ENCODE peak calls at places on chromosomes 11 and 22, in six cellular contexts. P is HCT116; U is colonic mucosa; J is A549; V is psoas muscle; E is effector memory CD4-positive, alpha-beta T cell. T is an unnamed sample. For H3K4me1, the result is how much of the 10 kb centered on the place peaks cover.

GRCh38 chr11:63866211-63866610 is 27.3 kb downstream of the MARK2 start:
- DNase-seq in P (no peak), U (peak), J (no peak), V (peak), E (peak), T (no peak)

GRCh38 chr22:40116496-40117200 is 61.1 kb upstream of the TNRC6B start:
- DNase-seq in P (no peak), U (no peak), J (no peak), V (no peak), E (peak), T (no peak)

GRCh38 chr11:67270256-67271211 is 4.3 kb downstream of the GRK2 start:
- DNase-seq in P (no peak), U (peak), J (no peak), V (peak), E (no peak), T (no peak)

GRCh38 chr11:36075053-36075452 is 131.2 kb downstream of the LDLRAD3 start:
- DNase-seq in P (no peak), U (no peak), J (no peak), V (no peak), E (no peak), T (no peak)

GRCh38 chr11:23585700-23586099 is 725.4 kb upstream of the CCDC179 start:
- DNase-seq in P (no peak), U (no peak), J (no peak), V (no peak), E (no peak), T (no peak)

GRCh38 chr11:86116996-86117705 is 48.3 kb upstream of the PICALM start:
- DNase-seq in P (no peak), U (no peak), J (no peak), V (no peak), E (no peak), T (no peak)

GRCh38 chr22:48240165-48240934 is 1477.9 kb downstream of the TBC1D22A start:
- DNase-seq in P (no peak), U (no peak), J (no peak), V (no peak), E (no peak), T (no peak)

GRCh38 chr11:129590030-129590752 is 214.5 kb downstream of the BARX2 start:
- DNase-seq in P (no peak), U (no peak), J (no peak), V (no peak), E (no peak), T (no peak)

GRCh38 chr22:17972385-17973181 is 51.8 kb downstream of the MICAL3 start:
- DNase-seq in P (no peak), U (no peak), J (peak), V (peak), E (no peak), T (no peak)

GRCh38 chr11:2090172-2091111 is 48.7 kb downstream of the IGF2 start:
- DNase-seq in P (no peak), U (no peak), J (no peak), V (no peak), E (no peak), T (no peak)

GRCh38 chr11:35061516-35062440 is 77.2 kb upstream of the CD44 start:
- DNase-seq in P (no peak), U (no peak), J (no peak), V (no peak), E (no peak), T (no peak)

GRCh38 chr11:34851916-34852315 is 64.3 kb downstream of the APIP start:
- DNase-seq in P (no peak), U (no peak), J (no peak), V (no peak), E (no peak), T (no peak)

GRCh38 chr11:47551086-47551485 is 1.8 kb downstream of the CELF1 start:
- DNase-seq in P (no peak), U (no peak), J (peak), V (no peak), E (no peak), T (no peak)

GRCh38 chr22:35912668-35913067 is 116.0 kb downstream of the RBFOX2 start:
- DNase-seq in P (no peak), U (no peak), J (no peak), V (no peak), E (no peak), T (no peak)

GRCh38 chr11:116515666-116516184 is 257.1 kb downstream of the BUD13 start:
- DNase-seq in P (no peak), U (peak), J (no peak), V (no peak), E (no peak), T (no peak)

GRCh38 chr11:64726211-64726641 is 3.2 kb upstream of the NRXN2 start:
- DNase-seq in P (no peak), U (no peak), J (no peak), V (no peak), E (no peak), T (no peak)

GRCh38 chr11:117191680-117192400 is 7.3 kb upstream of the TAGLN start:
- DNase-seq in P (no peak), U (no peak), J (no peak), V (no peak), E (no peak), T (no peak)

GRCh38 chr11:114395776-114396175 is 4.5 kb downstream of the C11orf71 start:
- DNase-seq in P (peak), U (peak), J (no peak), V (no peak), E (no peak), T (no peak)

GRCh38 chr11:119320593-119321524 is 3.9 kb upstream of the MCAM start:
- DNase-seq in P (no peak), U (peak), J (no peak), V (peak), E (peak), T (no peak)

GRCh38 chr11:85947431-85948272 is 92.5 kb downstream of the CCDC83 start:
- DNase-seq in P (no peak), U (no peak), J (peak), V (no peak), E (no peak), T (no peak)

GRCh38 chr11:43576834-43577521 is 103.6 kb upstream of the HSD17B12 start:
- DNase-seq in P (peak), U (peak), J (peak), V (no peak), E (no peak), T (peak)

GRCh38 chr11:70191495-70192140 is 11.5 kb upstream of the FADD start:
- DNase-seq in P (peak), U (peak), J (peak), V (peak), E (peak), T (no peak)

GRCh38 chr11:69919659-69920499 is 100.7 kb upstream of the FGF3 start:
- DNase-seq in P (no peak), U (no peak), J (no peak), V (no peak), E (no peak), T (no peak)

GRCh38 chr11:72752088-72752914 is at the start of gene ARAP1:
- DNase-seq in P (peak), U (peak), J (peak), V (peak), E (peak), T (no peak)

GRCh38 chr22:36887164-36887563 is 26.3 kb upstream of the CSF2RB start:
- DNase-seq in P (no peak), U (no peak), J (no peak), V (no peak), E (no peak), T (no peak)

GRCh38 chr22:40036591-40037225 is 42.0 kb downstream of the FAM83F start:
- DNase-seq in P (peak), U (peak), J (peak), V (peak), E (peak), T (peak)

GRCh38 chr11:128095459-128096096 is 491.8 kb downstream of the ETS1 start:
- DNase-seq in P (peak), U (no peak), J (no peak), V (no peak), E (no peak), T (no peak)

GRCh38 chr11:1486054-1486825 is at the start of gene MOB2:
- DNase-seq in P (no peak), U (peak), J (no peak), V (peak), E (no peak), T (no peak)

GRCh38 chr11:3213659-3214419 is 4.8 kb downstream of the MRGPRG start:
- DNase-seq in P (no peak), U (no peak), J (no peak), V (peak), E (no peak), T (no peak)

GRCh38 chr22:47030143-47030641 is 267.7 kb downstream of the TBC1D22A start:
- DNase-seq in P (no peak), U (no peak), J (no peak), V (no peak), E (no peak), T (no peak)
- H3K27ac ChIP-seq in P (no peak), U (no peak), J (no peak), V (no peak), E (no peak), T (no peak)

DNA sequence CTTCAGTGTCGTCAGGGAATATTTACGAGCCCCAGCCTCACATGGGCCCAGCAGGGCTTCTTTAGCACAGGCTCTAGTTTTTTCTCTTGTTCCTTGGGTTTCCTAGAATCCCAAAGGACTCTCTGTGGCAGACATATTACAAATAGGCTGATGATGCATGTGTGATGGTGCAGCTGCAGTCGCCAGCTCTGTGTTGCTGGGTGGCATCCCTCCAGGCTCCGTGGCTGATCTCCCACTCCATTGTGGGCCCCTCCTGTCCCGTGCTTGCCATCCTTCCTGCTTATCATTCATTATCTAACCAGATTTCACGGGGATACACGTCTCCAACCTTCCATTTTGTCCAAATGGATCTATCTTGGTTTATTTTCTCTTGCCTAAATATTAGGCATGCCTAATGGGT is 8.1 kb downstream of the UCP3 start:
- DNase-seq in P (no peak), U (no peak), J (no peak), V (no peak), E (no peak), T (no peak)
- H3K4me1 ChIP-seq in P (under half), U (under half), J (under half), V (under half), E (under half), T (under half)

DNA sequence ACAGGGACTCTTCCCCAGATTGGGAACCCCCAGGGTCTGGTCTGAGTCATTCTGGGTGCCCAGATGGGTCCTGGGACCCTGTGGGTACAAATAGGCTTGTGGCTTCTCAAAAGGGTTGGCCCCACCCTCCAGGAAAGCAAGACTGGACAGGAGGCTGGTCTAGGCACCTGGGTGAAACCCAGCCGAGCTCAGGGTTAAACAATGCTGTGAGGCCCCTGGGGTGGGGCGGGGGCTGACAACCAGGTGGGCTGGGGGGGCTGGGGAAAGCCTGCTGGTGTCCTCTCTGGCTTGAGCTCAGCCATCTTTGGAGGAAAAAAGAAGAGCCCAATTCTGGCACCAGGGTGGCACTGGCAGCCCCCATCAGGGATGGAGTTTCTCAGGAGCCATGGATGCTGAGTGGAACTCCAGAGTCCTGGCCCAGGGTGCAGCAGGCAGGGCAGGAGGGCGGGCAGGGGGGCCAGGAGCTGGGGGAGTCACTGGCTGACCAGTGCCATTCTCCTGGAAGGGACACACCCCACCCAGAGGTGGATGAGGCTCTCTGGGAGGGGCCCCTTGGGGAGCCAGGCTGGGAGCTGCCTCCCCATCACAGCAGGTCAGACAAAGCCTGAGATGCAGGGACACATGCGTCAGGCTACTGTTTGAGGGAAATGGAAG is 1.1 kb downstream of the SEPTIN5 start:
- DNase-seq in P (no peak), U (no peak), J (no peak), V (peak), E (no peak), T (no peak)
- H3K4me3 ChIP-seq in P (peak), U (no peak), J (peak), V (peak), E (no peak), T (no peak)

DNA sequence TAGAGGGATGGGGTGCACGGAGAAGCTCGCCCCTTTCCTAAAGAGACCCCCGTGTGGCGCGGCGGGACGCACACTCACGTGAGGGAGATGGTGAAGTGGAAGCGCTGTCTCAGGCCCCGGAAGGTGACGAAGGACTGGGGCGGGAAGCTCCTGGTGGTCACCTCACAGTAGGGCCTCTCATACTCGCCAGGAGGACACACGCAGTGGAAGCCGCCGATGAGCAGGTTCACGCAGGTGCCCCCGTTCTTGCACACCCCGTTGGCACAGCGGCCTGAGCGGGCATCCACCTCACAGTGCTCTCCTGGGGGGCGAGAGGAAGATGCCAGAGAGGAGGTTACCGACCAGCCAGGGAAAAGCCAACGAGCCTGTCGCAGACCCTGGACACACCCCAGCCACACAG is 98.3 kb downstream of the CELSR1 start:
- DNase-seq in P (no peak), U (no peak), J (no peak), V (no peak), E (no peak), T (no peak)
- H3K27ac ChIP-seq in P (no peak), U (no peak), J (no peak), V (no peak), E (no peak), T (no peak)

GRCh38 chr11:126394036-126394435 is 38.5 kb downstream of the ST3GAL4 start:
- DNase-seq in P (no peak), U (no peak), J (no peak), V (no peak), E (no peak), T (no peak)
- H3K4me1 ChIP-seq in P (under half), U (under half), J (under half), V (under half), E (under half), T (under half)

GRCh38 chr11:27795955-27796861 is 96.0 kb upstream of the BDNF start:
- DNase-seq in P (no peak), U (peak), J (no peak), V (no peak), E (no peak), T (no peak)
- H3K4me3 ChIP-seq in P (no peak), U (no peak), J (no peak), V (no peak), E (no peak), T (no peak)

DNA sequence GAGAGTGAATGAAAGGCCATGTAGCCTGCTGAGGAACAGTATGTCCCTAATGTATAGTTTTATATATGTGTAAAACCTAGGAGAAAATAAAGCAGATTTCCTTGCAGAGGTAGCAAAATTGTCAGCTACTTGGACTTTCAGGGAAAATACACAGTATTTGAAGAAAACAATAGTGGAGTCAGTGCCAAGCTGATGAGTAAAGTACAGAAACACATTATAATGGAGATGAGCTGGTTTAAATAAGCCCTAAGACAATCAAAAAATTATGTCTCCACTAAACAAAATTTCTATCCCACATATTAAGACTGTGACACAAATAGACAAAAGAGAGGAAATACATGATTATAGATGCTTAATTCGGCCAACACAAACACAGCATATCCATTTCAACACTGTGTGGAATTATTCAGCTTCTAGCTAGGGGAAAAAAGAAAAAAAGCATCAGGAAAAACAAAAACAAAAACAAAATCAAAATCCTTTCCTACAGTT is 76.0 kb downstream of the MAML2 start:
- DNase-seq in P (no peak), U (no peak), J (no peak), V (no peak), E (no peak), T (no peak)
- H3K27ac ChIP-seq in P (no peak), U (peak), J (peak), V (no peak), E (peak), T (no peak)

GRCh38 chr11:93522448-93522847 is 20.7 kb downstream of the SMCO4 start:
- DNase-seq in P (no peak), U (no peak), J (no peak), V (no peak), E (no peak), T (no peak)

GRCh38 chr11:93524173-93524536 is 19.0 kb downstream of the SMCO4 start:
- DNase-seq in P (no peak), U (no peak), J (no peak), V (no peak), E (no peak), T (no peak)

GRCh38 chr11:93518081-93518480 is 25.1 kb downstream of the SMCO4 start:
- DNase-seq in P (no peak), U (no peak), J (no peak), V (no peak), E (no peak), T (no peak)

GRCh38 chr11:93519179-93519578 is 24.0 kb downstream of the SMCO4 start:
- DNase-seq in P (no peak), U (no peak), J (no peak), V (no peak), E (no peak), T (no peak)

DNA sequence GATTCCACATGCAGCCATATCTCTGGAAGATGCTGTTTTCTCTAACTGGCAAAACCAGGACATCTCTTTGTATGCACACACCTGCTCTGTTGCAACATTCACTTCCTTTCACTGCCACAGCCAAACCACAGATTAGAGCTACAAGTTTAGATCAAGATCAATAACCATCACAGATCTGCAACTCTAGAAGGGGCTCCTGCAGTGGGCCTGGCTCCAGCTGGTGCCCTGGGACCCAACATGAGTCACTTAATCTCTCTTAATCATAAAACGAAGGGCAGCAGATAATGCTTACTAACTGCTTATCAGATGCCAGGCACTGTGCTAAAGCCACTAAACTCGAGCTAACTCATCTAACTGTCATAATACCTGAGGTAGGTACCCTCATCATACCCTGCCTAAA is 22.1 kb downstream of the SMCO4 start:
- DNase-seq in P (no peak), U (no peak), J (no peak), V (no peak), E (no peak), T (no peak)
- H3K4me1 ChIP-seq in P (under half), U (under half), J (under half), V (under half), E (under half), T (under half)

DNA sequence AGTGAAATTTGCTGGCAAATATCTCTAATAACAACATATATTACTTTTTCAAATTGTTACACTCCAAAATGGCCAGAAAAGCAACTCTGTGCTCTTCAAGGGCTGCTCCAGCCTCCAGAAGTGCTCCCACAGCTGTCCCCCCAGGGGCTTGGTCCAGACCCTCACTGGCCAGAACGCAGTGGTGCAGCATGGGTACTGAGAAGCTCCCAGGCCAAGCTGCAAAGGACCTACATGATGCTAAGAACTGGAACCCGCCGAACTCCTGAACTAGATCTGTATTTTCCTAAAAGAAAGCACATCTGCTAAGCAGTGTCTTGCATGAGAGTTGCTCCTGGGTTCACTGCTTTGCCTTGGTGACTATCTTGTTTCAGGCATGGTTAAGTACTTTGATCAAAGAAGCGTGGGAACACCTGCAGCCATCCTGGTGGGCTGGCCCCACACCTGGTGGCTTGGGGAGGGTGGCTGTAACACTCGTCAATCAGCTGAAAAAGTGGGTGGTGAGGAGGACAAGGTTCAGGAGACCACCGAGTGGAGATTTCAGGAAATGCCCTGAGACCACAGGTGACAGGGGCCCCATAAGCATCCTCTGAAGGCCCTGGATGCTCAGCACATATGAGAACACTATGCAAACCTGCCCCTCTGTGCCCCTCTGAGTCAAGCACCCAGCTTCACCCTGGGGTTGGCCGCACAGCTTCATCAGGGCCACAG is 72.7 kb upstream of the PITPNB start:
- DNase-seq in P (no peak), U (no peak), J (no peak), V (no peak), E (no peak), T (no peak)
- H3K4me3 ChIP-seq in P (no peak), U (no peak), J (no peak), V (no peak), E (no peak), T (no peak)

DNA sequence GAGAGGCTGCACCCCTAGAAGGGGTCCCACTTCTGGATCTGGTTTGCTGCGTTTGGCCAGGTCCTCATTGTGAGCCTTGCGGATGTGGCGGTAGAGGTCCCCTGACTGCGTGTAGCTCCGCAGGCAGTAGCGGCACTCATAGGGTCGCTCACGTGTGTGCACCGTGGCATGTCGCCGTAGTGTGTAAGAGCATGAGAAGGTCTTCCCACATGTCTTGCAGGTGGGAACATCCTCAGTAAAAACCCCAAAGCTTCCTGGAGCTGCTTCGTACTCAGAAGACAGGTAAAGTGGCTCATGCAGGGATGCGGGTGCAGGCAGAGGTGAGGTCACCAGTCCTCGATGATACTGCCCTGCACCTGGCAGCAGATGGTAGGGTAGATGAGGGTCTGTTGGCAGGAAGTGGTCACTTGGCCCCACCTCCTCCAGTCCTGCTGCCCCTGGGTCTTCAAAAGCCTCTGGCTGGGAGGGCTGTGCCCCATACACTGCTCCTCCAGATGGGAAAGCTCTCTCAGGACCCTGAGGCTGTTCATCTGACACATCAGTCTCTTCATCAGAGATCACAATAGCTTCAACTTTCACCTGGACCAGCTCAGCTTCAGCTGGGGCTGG is 1.7 kb downstream of the ZBTB3 start:
- DNase-seq in P (no peak), U (no peak), J (no peak), V (no peak), E (no peak), T (no peak)
- H3K27ac ChIP-seq in P (no peak), U (no peak), J (no peak), V (peak), E (no peak), T (no peak)